ENCODE peak calls at places on chromosomes 6 and 20, in four cellular contexts. K is NCI-H1092, B is left ventricle myocardium inferior, C is Calu3. D is an unnamed sample.

GRCh38 chr20:38149880-38150594 is 15.0 kb downstream of the TGM2 start:
- DNase-seq in B (no peak), K (no peak), C (no peak), D (no peak)

GRCh38 chr6:157459327-157459726 is 78.3 kb downstream of the ZDHHC14 start:
- DNase-seq in K (no peak), C (no peak), B (no peak), D (no peak)

GRCh38 chr6:10531513-10531912 is 10.4 kb downstream of the GCNT2 start:
- DNase-seq in B (no peak), K (no peak), C (no peak), D (no peak)

GRCh38 chr6:29201966-29202365 is 31.3 kb downstream of the OR2J2 start:
- DNase-seq in B (no peak), K (no peak), C (no peak), D (no peak)

GRCh38 chr20:18154342-18154741 is 16.7 kb downstream of the KAT14 start:
- DNase-seq in C (no peak), K (no peak), B (no peak), D (no peak)

GRCh38 chr6:65505736-65506135 is 201.3 kb downstream of the EYS start:
- DNase-seq in B (no peak), C (no peak), K (no peak), D (peak)

GRCh38 chr20:60233006-60233405 is 274.8 kb downstream of the CDH26 start:
- DNase-seq in C (no peak), K (no peak), B (no peak), D (no peak)

GRCh38 chr20:50520222-50520877 is 10.2 kb downstream of the PTPN1 start:
- DNase-seq in C (no peak), K (no peak), B (no peak), D (no peak)

GRCh38 chr20:17059465-17059864 is 167.4 kb upstream of the PCSK2 start:
- DNase-seq in B (no peak), K (no peak), C (no peak), D (no peak)

GRCh38 chr6:2687456-2687855 is 63.3 kb downstream of the MYLK4 start:
- DNase-seq in B (no peak), K (no peak), C (no peak), D (no peak)

GRCh38 chr6:118128755-118129154 is 221.7 kb downstream of the SLC35F1 start:
- DNase-seq in K (no peak), C (no peak), B (no peak), D (no peak)

GRCh38 chr20:52033313-52033712 is 158.3 kb downstream of the ZFP64 start:
- DNase-seq in B (no peak), K (no peak), C (no peak), D (no peak)

GRCh38 chr6:66558189-66558588 is 851.2 kb upstream of the EYS start:
- DNase-seq in B (no peak), K (no peak), C (no peak), D (no peak)

GRCh38 chr6:14207493-14207892 is 89.9 kb downstream of the CD83 start:
- DNase-seq in K (no peak), B (no peak), C (no peak), D (no peak)

GRCh38 chr6:17120019-17120418 is 18.2 kb downstream of the STMND1 start:
- DNase-seq in C (no peak), B (no peak), K (no peak), D (no peak)

GRCh38 chr6:37807656-37808055 is 11.9 kb upstream of the ZFAND3 start:
- DNase-seq in B (no peak), C (no peak), K (peak), D (no peak)

GRCh38 chr20:63698739-63699465 is 2.5 kb downstream of the TNFRSF6B start:
- DNase-seq in K (no peak), C (peak), B (no peak), D (no peak)

GRCh38 chr6:21469213-21469612 is 124.3 kb upstream of the SOX4 start:
- DNase-seq in C (no peak), K (no peak), B (no peak), D (no peak)

GRCh38 chr6:135895231-135895931 is 43.9 kb downstream of the PDE7B start:
- DNase-seq in B (no peak), C (no peak), K (no peak), D (no peak)

GRCh38 chr6:15473741-15474161 is 189.1 kb downstream of the DTNBP1 start:
- DNase-seq in B (no peak), K (no peak), C (no peak), D (no peak)

GRCh38 chr6:75735491-75736186 is 13.4 kb upstream of the MYO6 start:
- DNase-seq in C (peak), K (no peak), B (no peak), D (no peak)

GRCh38 chr20:25061103-25061799 is 3.3 kb upstream of the ACSS1 start:
- DNase-seq in B (no peak), C (no peak), K (no peak), D (no peak)

D was measured in NCI-H1417 treated with DMSO at 0.1 percent for 48 hours.